ENCODE peak calls at places on chromosome 4, in nine cellular contexts. B is Calu3; V is neural crest cell; U is H9; T is CD8-positive, alpha-beta T cell; I is mammary epithelial cell; X is left ventricle myocardium inferior; L is WERI-Rb-1; C is GM20000. O is an unnamed sample.

GRCh38 chr4:186701273-186701672 is 22.4 kb downstream of the FAT1 start:
- DNase-seq in L (no peak), X (peak; percentile 38), U (peak; percentile 84), T (no peak), I (no peak), B (no peak), V (peak; percentile 41), C (no peak), O (no peak)

GRCh38 chr4:139619644-139620043 is 46.0 kb upstream of the MGST2 start:
- DNase-seq in C (peak; percentile 25), I (peak; percentile 30), V (no peak), X (no peak), B (peak; percentile 8), U (no peak), T (no peak), L (peak; percentile 37), O (no peak)

GRCh38 chr4:13654158-13654797 is 26.8 kb upstream of the BOD1L1 start:
- DNase-seq in B (peak; percentile 82), C (peak; percentile 75), L (peak; percentile 86), I (peak; percentile 62), T (peak; percentile 74), X (peak; percentile 81), U (peak; percentile 90), V (peak; percentile 94), O (no peak)

GRCh38 chr4:137668885-137669284 is 136.6 kb upstream of the PCDH18 start:
- DNase-seq in L (no peak), X (no peak), B (no peak), U (no peak), V (no peak), T (no peak), I (no peak), C (no peak), O (no peak)

GRCh38 chr4:84706286-84706685 is 123.4 kb downstream of the CDS1 start:
- DNase-seq in I (no peak), C (no peak), L (no peak), V (no peak), X (no peak), T (no peak), B (no peak), U (no peak), O (no peak)

GRCh38 chr4:16079046-16079445 is 4.8 kb downstream of the PROM1 start:
- DNase-seq in X (no peak), U (no peak), C (peak; percentile 68), T (no peak), V (no peak), B (no peak), L (peak; percentile 80), I (peak; percentile 77), O (no peak)

GRCh38 chr4:150167054-150167453 is 88.8 kb downstream of the DCLK2 start:
- DNase-seq in V (no peak), X (no peak), B (no peak), C (no peak), L (no peak), T (no peak), U (no peak), I (no peak), O (no peak)

GRCh38 chr4:108622022-108622421 is 1.6 kb downstream of the RPL34 start:
- DNase-seq in C (no peak), V (no peak), I (no peak), L (no peak), X (no peak), B (no peak), T (no peak), U (no peak), O (no peak)

GRCh38 chr4:128275351-128275750 is 12.3 kb downstream of the PGRMC2 start:
- DNase-seq in I (no peak), C (no peak), L (no peak), V (no peak), T (no peak), U (no peak), X (no peak), B (no peak), O (no peak)

GRCh38 chr4:111128327-111128726 is 505.4 kb upstream of the PITX2 start:
- DNase-seq in U (no peak), C (no peak), I (no peak), T (no peak), B (no peak), V (no peak), L (no peak), X (no peak), O (no peak)

GRCh38 chr4:183342541-183343533 is 20.6 kb upstream of the CLDN24 start:
- DNase-seq in B (no peak), X (peak; percentile 19), I (no peak), C (no peak), L (no peak), T (no peak), V (no peak), U (peak; percentile 47), O (no peak)

DNA sequence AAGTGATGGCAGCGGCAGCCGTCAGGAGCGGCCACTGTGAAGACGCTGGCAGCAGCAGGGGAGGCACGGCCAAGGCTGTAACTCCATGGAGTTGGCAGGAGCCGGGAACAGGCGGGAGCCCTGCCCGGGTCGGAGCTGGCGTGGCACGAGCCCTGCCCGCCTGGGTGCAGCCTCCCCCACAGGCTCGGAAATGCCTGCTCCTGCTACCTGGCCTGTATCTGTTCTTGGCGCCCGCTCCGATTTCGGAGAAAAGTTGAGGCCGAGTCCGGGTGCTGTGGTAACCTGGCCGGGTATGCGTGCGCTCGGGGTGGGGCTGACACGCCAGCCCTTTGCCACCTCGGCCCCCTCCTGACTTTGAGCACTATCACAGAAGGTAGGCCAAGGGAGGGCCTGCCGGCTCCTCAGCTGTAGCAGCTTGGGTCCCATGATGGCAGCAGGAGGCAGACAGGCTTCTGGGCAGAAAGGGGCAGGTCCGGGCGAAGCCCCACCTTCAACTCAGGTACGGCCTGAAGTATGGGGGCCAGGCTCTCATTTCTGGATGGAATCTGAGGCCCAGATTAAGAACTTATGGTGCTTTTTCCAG is 51.2 kb upstream of the SHISA3 start:
- DNase-seq in X (no peak), I (no peak), B (no peak), V (no peak), U (no peak), C (no peak), T (no peak), L (no peak), O (no peak)
- TF ChIP-seq CTCF in X (no peak), I (no peak), B (no peak), V (no peak), U (no peak), C (no peak), T (no peak), L (no peak), O (no peak)

GRCh38 chr4:65399131-65399530 is 271.2 kb downstream of the EPHA5 start:
- DNase-seq in C (no peak), L (no peak), B (no peak), T (no peak), X (no peak), V (no peak), U (no peak), I (no peak), O (no peak)

DNA sequence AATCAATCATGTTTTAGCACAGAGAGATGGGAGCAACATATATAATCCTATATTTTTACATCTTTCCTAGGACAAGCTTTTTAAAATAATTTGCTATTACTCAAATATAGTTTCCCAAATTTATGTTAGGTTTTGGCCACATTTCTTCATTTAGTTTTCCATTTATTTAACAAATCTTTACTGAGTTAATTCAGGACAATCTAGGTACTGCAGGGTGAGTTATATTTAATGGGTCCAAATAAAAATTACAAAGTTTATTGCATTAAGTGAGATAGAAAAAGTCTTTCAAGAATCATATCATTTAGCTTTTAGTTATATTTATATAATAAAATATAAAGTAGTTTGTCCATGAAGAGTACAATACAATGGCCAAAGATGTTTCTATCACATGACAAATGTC is 269.2 kb downstream of the EPHA5 start:
- DNase-seq in B (no peak), V (no peak), U (no peak), I (no peak), T (no peak), L (no peak), C (no peak), X (no peak), O (no peak)
- TF ChIP-seq CTCF in B (no peak), V (no peak), U (no peak), I (no peak), T (no peak), L (no peak), C (no peak), X (no peak), O (no peak)

DNA sequence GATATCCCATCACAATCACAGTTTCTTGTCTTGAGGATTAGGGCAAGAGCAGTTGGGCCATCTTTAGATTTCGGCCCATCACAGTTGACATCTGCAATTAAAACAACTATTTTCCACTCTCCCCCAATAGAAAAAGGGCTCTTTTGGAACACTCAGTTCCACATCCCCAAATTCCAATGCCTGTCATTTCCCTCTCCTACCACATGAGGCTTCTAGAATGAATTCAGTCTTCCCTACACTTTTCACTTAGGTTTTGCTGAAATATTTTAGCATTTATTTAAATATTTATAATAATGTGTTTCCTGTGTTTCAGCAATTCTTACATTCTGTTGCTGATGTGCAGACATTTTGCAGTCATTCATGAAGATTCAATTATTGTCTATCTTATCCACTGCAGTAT is 118.4 kb downstream of the COX18 start:
- DNase-seq in L (no peak), V (no peak), I (no peak), B (no peak), U (no peak), C (no peak), T (no peak), X (no peak), O (no peak)
- TF ChIP-seq CTCF in L (no peak), V (peak; percentile 47), I (peak; percentile 17), B (no peak), U (peak; percentile 56), C (no peak), T (no peak), X (no peak), O (peak; percentile 46)

GRCh38 chr4:7735395-7735794 is 204.3 kb downstream of the AFAP1 start:
- DNase-seq in I (no peak), U (no peak), T (no peak), X (no peak), C (no peak), L (no peak), B (no peak), V (no peak), O (no peak)

GRCh38 chr4:7733801-7734650 is 205.6 kb downstream of the AFAP1 start:
- DNase-seq in C (no peak), V (no peak), X (peak; percentile 11), T (no peak), L (no peak), I (no peak), U (no peak), B (no peak), O (no peak)

GRCh38 chr4:7732263-7732662 is 207.4 kb downstream of the AFAP1 start:
- DNase-seq in V (no peak), B (no peak), X (peak; percentile 6), T (no peak), U (no peak), L (no peak), I (no peak), C (no peak), O (no peak)

GRCh38 chr4:7734651-7735260 is 204.9 kb downstream of the AFAP1 start:
- DNase-seq in X (peak; percentile 11), T (no peak), U (no peak), I (no peak), V (no peak), B (no peak), L (no peak), C (no peak), O (no peak)

DNA sequence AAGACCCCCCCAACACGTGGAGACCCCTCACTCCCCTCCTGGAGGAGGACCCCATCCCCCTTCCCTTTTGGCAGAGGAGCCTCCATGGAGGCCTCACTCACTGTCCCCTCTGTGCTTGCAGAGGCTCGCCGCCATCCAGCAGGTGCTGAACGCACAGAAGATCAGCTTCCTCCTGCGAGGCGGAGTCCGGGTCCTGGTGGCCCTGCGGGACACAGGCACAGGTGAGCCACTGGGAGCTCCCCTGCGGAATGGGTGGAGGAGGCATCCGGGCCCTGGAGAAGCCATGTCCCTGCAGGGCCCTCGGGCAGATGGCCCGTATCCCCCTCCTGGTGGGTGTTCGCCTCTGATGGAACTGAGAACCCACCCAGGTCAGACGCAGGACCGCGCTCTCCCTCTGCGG is 206.5 kb downstream of the AFAP1 start:
- DNase-seq in B (no peak), U (no peak), I (no peak), L (no peak), C (no peak), T (no peak), V (no peak), X (no peak), O (no peak)
- TF ChIP-seq CTCF in B (no peak), U (no peak), I (no peak), L (no peak), C (no peak), T (no peak), V (no peak), X (no peak), O (no peak)